ENCODE peak calls at places on chromosome 17, in nine cellular contexts. J is upper lobe of left lung, K is sigmoid colon, Y is H1, D is IMR-90, V is esophagus squamous epithelium, T is adrenal gland, B is vagina, M is thyroid gland. Z is an unnamed sample.

GRCh38 chr17:32341141-32341856 is 674 bp downstream of the C17orf75 start:
- DNase-seq in T (no peak), J (no peak), V (no peak), B (no peak), M (peak), Y (no peak), K (no peak), D (no peak), Z (no peak)

GRCh38 chr17:68437979-68438877 is 19.1 kb downstream of the WIPI1 start:
- DNase-seq in B (no peak), J (no peak), T (peak), K (no peak), Y (no peak), M (no peak), D (peak), V (no peak), Z (no peak)

GRCh38 chr17:45813051-45813731 is 29.1 kb downstream of the CRHR1 start:
- DNase-seq in B (no peak), M (no peak), V (no peak), J (peak), D (no peak), K (no peak), Y (peak), T (no peak), Z (no peak)

GRCh38 chr17:79933863-79934652 is 94.8 kb upstream of the CBX4 start:
- DNase-seq in B (no peak), K (no peak), M (peak), D (peak), T (peak), Y (no peak), J (peak), V (no peak), Z (no peak)

GRCh38 chr17:34669511-34669910 is 90.1 kb downstream of the TMEM132E start:
- DNase-seq in M (no peak), K (no peak), D (no peak), V (no peak), T (no peak), B (no peak), J (no peak), Y (no peak), Z (no peak)

GRCh38 chr17:7034955-7035590 is 742 bp upstream of the SLC16A13 start:
- DNase-seq in K (no peak), T (no peak), M (no peak), J (no peak), B (no peak), D (no peak), Y (no peak), V (no peak), Z (no peak)

GRCh38 chr17:73625006-73625405 is 19.2 kb downstream of the SDK2 start:
- DNase-seq in K (no peak), T (no peak), Y (no peak), J (no peak), V (no peak), M (no peak), D (no peak), B (no peak), Z (no peak)

GRCh38 chr17:30376621-30377452 is 1.9 kb upstream of the CPD start:
- DNase-seq in Y (no peak), B (no peak), T (peak), D (peak), M (no peak), J (no peak), K (no peak), V (no peak), Z (no peak)

GRCh38 chr17:79991924-79992656 is 43.6 kb downstream of the TBC1D16 start:
- DNase-seq in T (no peak), M (no peak), Y (no peak), B (no peak), K (no peak), J (peak), V (no peak), D (peak), Z (no peak)

GRCh38 chr17:2929881-2930533 is 133.4 kb downstream of the OR1D5 start:
- DNase-seq in V (no peak), Y (peak), T (peak), D (peak), K (no peak), M (no peak), B (no peak), J (no peak), Z (peak)

GRCh38 chr17:62062313-62062712 is 2.8 kb downstream of the MED13 start:
- DNase-seq in Y (no peak), K (no peak), J (no peak), B (no peak), M (no peak), V (no peak), D (peak), T (no peak), Z (no peak)

GRCh38 chr17:40623419-40624217 is 24.0 kb downstream of the SMARCE1 start:
- DNase-seq in B (no peak), V (no peak), K (no peak), T (no peak), Y (no peak), M (no peak), J (no peak), D (no peak), Z (no peak)

GRCh38 chr17:62718420-62718819 is 89.7 kb downstream of the MARCHF10 start:
- DNase-seq in M (no peak), K (no peak), Y (no peak), B (no peak), T (no peak), J (no peak), D (peak), V (no peak), Z (no peak)

GRCh38 chr17:69978056-69978646 is 96.9 kb upstream of the KCNJ16 start:
- DNase-seq in B (no peak), M (no peak), K (no peak), Y (no peak), T (no peak), V (no peak), J (no peak), D (no peak), Z (no peak)

GRCh38 chr17:17241656-17242055 is 4.7 kb upstream of the FLCN start:
- DNase-seq in M (no peak), J (no peak), V (no peak), K (no peak), Y (no peak), D (no peak), T (no peak), B (no peak), Z (no peak)

GRCh38 chr17:73642659-73643011 is 1.6 kb downstream of the SDK2 start:
- DNase-seq in T (no peak), B (no peak), V (no peak), M (no peak), Y (no peak), D (no peak), K (no peak), J (no peak), Z (no peak)

GRCh38 chr17:82882715-82883446 is 43.1 kb upstream of the ZNF750 start:
- DNase-seq in B (no peak), T (no peak), M (no peak), V (no peak), Y (no peak), J (peak), K (no peak), D (no peak), Z (no peak)

GRCh38 chr17:6701719-6702118 is 11.4 kb downstream of the SLC13A5 start:
- DNase-seq in J (no peak), K (peak), B (no peak), D (no peak), V (no peak), Y (peak), M (peak), T (peak), Z (peak)

GRCh38 chr17:55962931-55963378 is 190.3 kb upstream of the ANKFN1 start:
- DNase-seq in T (no peak), J (no peak), Y (no peak), V (no peak), D (no peak), M (peak), B (no peak), K (no peak), Z (no peak)

GRCh38 chr17:65370669-65371126 is 190.8 kb downstream of the AXIN2 start:
- DNase-seq in K (no peak), B (peak), D (no peak), J (peak), T (no peak), V (no peak), Y (no peak), M (no peak), Z (no peak)

GRCh38 chr17:28247671-28248556 is 71.1 kb upstream of the TMEM97 start:
- DNase-seq in J (no peak), B (no peak), V (no peak), T (no peak), Y (peak), M (peak), D (peak), K (no peak), Z (no peak)

GRCh38 chr17:7745748-7746470 is 28.4 kb downstream of the DNAH2 start:
- DNase-seq in V (no peak), T (peak), D (peak), K (no peak), B (no peak), Y (no peak), J (no peak), M (no peak), Z (no peak)

GRCh38 chr17:45584092-45585036 is 93.8 kb upstream of the PLEKHM1 start:
- DNase-seq in J (peak), B (no peak), M (peak), Y (no peak), V (no peak), T (peak), K (peak), D (peak), Z (peak)

GRCh38 chr17:16003841-16004240 is 4.2 kb downstream of the TTC19 start:
- DNase-seq in M (no peak), D (no peak), Y (no peak), T (no peak), K (no peak), J (no peak), V (no peak), B (no peak), Z (no peak)

GRCh38 chr17:48131216-48131824 is 23.8 kb downstream of the SNX11 start:
- DNase-seq in B (no peak), V (no peak), J (no peak), Y (peak), K (peak), D (peak), T (peak), M (peak), Z (peak)

GRCh38 chr17:81295678-81296381 is 723 bp upstream of the SLC38A10 start:
- DNase-seq in B (no peak), T (peak), M (peak), J (no peak), K (no peak), V (no peak), Y (peak), D (peak), Z (peak)
- TF ChIP-seq CTCF in B (no peak), T (peak), M (peak), J (peak), K (no peak), V (peak), Y (peak), D (peak), Z (no peak)

GRCh38 chr17:57256708-57257112 is 387 bp downstream of the MSI2 start:
- DNase-seq in Y (no peak), J (no peak), V (no peak), D (no peak), T (peak), M (peak), K (peak), B (no peak), Z (peak)

GRCh38 chr17:57255776-57256681 is at the start of gene MSI2:
- DNase-seq in J (peak), K (peak), V (peak), B (no peak), D (peak), M (peak), T (peak), Y (no peak), Z (peak)

GRCh38 chr17:57255182-57255775 is 1.0 kb upstream of the MSI2 start:
- DNase-seq in Y (no peak), V (no peak), J (no peak), B (no peak), T (no peak), D (no peak), M (no peak), K (no peak), Z (peak)

GRCh38 chr17:57257911-57258885 is 1.9 kb downstream of the MSI2 start:
- DNase-seq in V (no peak), B (no peak), Y (no peak), D (no peak), K (no peak), J (no peak), M (no peak), T (no peak), Z (peak)

DNA sequence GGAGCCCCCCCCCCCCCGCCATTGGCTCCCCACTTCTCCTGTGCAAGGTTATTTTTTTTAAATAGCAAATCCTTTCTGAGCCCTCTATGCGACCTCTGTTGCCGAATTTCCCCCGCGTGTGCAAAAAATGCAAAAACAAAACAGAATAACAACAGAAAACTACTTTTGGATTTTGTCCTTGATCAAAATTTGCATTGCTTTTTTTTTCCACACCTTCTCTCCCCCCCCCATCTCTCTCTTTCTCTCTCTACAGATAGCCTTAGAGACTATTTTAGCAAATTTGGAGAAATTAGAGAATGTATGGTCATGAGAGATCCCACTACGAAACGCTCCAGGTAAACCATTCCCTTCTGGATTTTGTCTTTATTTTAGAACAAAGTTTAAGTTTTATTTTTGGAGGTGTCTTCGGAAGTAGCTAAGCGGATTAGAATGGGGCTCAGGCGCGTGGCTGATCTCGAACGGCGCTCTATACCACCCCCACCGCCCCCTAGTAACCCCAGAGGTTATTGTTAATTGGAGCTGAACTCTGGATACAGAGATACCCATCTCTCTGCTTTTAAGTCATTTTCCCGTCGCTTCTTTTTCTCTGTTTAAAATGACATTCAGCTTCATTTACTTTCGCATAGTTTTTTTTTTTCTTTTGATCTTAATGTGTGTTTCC is 1.0 kb downstream of the MSI2 start:
- DNase-seq in J (no peak), B (no peak), M (peak), D (no peak), Y (no peak), T (no peak), V (no peak), K (no peak), Z (no peak)
- TF ChIP-seq POLR2A in J (no peak), B (no peak), M (no peak), D (no peak), Y (no peak), T (no peak), V (no peak), K (no peak), Z (no peak)

DNA sequence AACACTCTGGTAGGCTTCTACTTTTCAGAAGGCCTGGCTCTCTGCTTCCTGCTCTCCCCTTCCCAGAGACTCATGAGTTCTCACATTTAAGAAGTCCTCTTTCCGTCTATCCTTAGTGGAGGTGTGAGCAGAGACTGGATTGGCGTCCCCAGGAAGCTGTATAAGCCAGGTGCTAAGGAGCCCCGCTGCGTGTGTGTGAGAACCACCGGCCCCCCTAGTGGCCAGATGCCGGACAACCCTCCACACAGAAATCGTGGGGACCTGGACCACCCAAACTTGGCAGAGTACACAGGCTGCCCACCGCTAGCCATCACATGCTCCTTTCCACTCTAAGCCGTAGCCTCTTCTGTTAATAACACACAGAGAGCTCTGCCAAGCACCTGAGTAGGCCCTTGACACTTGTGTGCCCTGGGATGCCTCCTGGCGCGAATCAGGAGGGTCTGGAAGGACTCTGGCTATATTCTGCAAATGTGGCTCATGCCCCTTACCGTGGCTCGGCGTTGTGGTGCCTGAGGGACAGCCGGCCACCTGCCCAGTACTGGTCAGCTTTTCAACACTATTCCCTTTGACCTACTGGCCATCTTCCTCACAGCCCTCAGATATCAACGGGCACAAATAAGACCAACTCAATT is 13.9 kb downstream of the CYB5D2 start:
- DNase-seq in J (no peak), T (no peak), V (no peak), M (peak), K (no peak), D (no peak), B (no peak), Y (no peak), Z (no peak)
- TF ChIP-seq CTCF in J (no peak), T (no peak), V (no peak), M (no peak), K (no peak), D (no peak), B (no peak), Y (peak), Z (no peak)

DNA sequence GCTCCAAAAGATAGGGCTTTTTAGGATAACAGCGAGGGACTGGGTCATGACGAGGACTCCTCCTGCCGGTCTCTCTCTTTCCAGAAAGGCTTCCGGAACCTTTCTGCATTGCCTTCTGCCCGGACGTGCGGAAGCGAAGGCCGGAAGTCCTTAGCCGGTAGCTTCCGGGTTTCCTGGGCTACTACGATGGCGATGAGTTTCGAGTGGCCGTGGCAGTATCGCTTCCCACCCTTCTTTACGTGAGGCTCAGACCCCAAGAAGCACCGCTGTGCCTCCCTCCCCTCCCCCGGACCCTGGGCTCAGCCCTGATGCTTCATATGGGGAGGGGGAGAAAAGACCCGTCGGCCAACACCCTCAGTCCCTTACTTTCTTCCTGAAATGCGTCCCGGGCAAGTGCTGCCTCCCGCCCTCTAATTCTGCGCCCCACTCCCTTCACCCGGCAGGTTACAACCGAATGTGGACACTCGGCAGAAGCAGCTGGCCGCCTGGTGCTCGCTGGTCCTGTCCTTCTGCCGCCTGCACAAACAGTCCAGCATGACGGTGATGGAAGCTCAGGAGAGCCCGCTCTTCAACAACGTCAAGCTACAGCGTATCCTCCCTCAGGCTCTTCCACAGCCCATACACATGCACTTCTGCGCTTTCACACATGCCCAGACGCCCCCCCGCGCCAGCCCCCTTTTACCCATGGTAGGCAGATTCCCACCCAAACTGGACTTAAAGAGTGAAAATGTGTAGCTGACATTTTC is at the start of gene VPS25:
- DNase-seq in K (peak), M (peak), Y (no peak), J (peak), B (no peak), D (peak), T (peak), V (no peak), Z (peak)
- TF ChIP-seq POLR2A in K (peak), M (no peak), Y (peak), J (peak), B (no peak), D (peak), T (peak), V (no peak), Z (no peak)

GRCh38 chr17:77728022-77728671 is 230.4 kb upstream of the TNRC6C start:
- DNase-seq in M (no peak), V (no peak), K (no peak), B (peak), Y (no peak), D (no peak), J (no peak), T (no peak), Z (peak)
- TF ChIP-seq CTCF in M (no peak), V (peak), K (peak), B (peak), Y (peak), D (no peak), J (no peak), T (no peak), Z (peak)

GRCh38 chr17:50715471-50715870 is 3.9 kb upstream of the LUC7L3 start:
- DNase-seq in Y (no peak), T (no peak), D (no peak), B (no peak), V (no peak), J (no peak), K (no peak), M (no peak), Z (no peak)

GRCh38 chr17:50710650-50711049 is 2.9 kb upstream of the ANKRD40 start:
- DNase-seq in B (no peak), V (no peak), J (no peak), T (no peak), M (no peak), Y (no peak), D (no peak), K (no peak), Z (no peak)

GRCh38 chr17:50710025-50710424 is 2.3 kb upstream of the ANKRD40 start:
- DNase-seq in T (no peak), B (no peak), M (no peak), J (no peak), D (no peak), Y (no peak), V (no peak), K (no peak), Z (no peak)

GRCh38 chr17:50708050-50709000 is 611 bp upstream of the ANKRD40 start:
- DNase-seq in M (no peak), J (no peak), Y (no peak), T (no peak), B (no peak), V (no peak), K (no peak), D (no peak), Z (no peak)

DNA sequence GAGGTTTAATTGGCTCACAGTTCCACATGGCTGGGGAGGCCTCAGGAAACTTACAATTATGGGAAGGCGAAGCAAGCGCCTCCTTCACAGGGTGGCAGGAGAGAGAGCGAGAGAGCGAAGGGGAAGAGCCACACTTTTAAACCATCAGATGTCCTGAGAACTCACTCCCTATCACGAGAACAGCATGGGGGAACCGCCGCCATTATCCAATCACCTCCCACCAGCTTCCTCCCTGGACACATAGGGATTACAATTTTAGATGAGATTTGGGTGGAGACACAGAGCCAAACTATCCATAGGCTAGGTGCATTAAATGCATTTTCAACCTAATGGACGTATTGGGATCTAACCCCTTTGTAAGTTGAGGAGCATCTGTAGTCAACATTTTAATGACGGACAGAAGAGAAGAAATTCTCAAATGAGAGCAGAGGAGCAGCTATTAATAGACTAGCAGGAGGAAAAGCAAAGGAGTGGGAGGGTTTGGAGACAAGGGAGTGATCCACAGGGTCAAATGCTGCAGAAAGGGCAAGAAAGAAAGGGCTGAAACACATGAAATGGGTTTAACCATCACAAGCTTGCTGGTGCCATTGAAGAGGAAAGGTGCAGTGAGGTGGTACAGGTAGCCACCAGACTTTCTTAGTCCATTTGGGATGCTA is 5.1 kb upstream of the ANKRD40 start:
- DNase-seq in D (no peak), J (no peak), V (no peak), T (no peak), B (no peak), K (no peak), M (no peak), Y (no peak), Z (no peak)
- TF ChIP-seq POLR2A in D (no peak), J (no peak), V (no peak), T (no peak), B (no peak), K (no peak), M (no peak), Y (no peak), Z (no peak)

Z was measured in testis.